ENCODE peak calls at places on chromosomes 1 and 21, in eight cellular contexts. U, J, W, G, R, V, E and Q are unnamed samples. For H3K9me3, the result is how much of the 10 kb centered on the place peaks cover.

GRCh38 chr21:44487831-44488230 is 32.5 kb downstream of the LRRC3 start:
- DNase-seq in E (no peak), V (no peak), G (no peak), J (no peak), R (peak), U (no peak), W (no peak), Q (no peak)

GRCh38 chr1:169550294-169550693 is 36.0 kb downstream of the F5 start:
- DNase-seq in V (no peak), E (no peak), W (no peak), U (no peak), G (peak), J (no peak), R (no peak), Q (peak)

GRCh38 chr1:52963101-52963500 is 36.0 kb downstream of the SCP2 start:
- DNase-seq in U (no peak), W (no peak), E (no peak), R (no peak), G (no peak), V (no peak), J (no peak), Q (no peak)

GRCh38 chr1:185373813-185374524 is 56.9 kb upstream of the IVNS1ABP start:
- DNase-seq in U (no peak), W (no peak), R (no peak), E (no peak), J (peak), V (no peak), G (peak), Q (peak)

GRCh38 chr21:34204481-34205439 is 131.4 kb downstream of the MRPS6 start:
- DNase-seq in J (no peak), G (no peak), W (no peak), E (no peak), V (no peak), R (no peak), U (no peak), Q (no peak)

GRCh38 chr1:183461350-183461749 is 10.9 kb upstream of the SMG7 start:
- DNase-seq in J (no peak), W (no peak), G (no peak), U (no peak), R (no peak), E (no peak), V (no peak), Q (no peak)

GRCh38 chr1:77014396-77014795 is 147.1 kb downstream of the ST6GALNAC5 start:
- DNase-seq in U (no peak), G (peak), E (no peak), W (no peak), J (no peak), V (no peak), R (no peak), Q (no peak)

GRCh38 chr1:230898144-230898543 is 29.8 kb upstream of the C1orf198 start:
- DNase-seq in W (no peak), J (no peak), R (no peak), U (no peak), E (no peak), V (no peak), G (no peak), Q (no peak)

GRCh38 chr1:210707300-210707699 is 378.6 kb downstream of the HHAT start:
- DNase-seq in J (no peak), E (no peak), V (no peak), W (no peak), G (no peak), U (no peak), R (no peak), Q (no peak)

GRCh38 chr1:4518621-4519020 is 135.8 kb upstream of the AJAP1 start:
- DNase-seq in V (no peak), J (no peak), U (no peak), E (no peak), W (no peak), R (no peak), G (no peak), Q (no peak)
- H3K9me3 ChIP-seq in V (under half), J (under half), U (under half), E (under half), W (under half), R (under half), G (under half), Q (under half)

DNA sequence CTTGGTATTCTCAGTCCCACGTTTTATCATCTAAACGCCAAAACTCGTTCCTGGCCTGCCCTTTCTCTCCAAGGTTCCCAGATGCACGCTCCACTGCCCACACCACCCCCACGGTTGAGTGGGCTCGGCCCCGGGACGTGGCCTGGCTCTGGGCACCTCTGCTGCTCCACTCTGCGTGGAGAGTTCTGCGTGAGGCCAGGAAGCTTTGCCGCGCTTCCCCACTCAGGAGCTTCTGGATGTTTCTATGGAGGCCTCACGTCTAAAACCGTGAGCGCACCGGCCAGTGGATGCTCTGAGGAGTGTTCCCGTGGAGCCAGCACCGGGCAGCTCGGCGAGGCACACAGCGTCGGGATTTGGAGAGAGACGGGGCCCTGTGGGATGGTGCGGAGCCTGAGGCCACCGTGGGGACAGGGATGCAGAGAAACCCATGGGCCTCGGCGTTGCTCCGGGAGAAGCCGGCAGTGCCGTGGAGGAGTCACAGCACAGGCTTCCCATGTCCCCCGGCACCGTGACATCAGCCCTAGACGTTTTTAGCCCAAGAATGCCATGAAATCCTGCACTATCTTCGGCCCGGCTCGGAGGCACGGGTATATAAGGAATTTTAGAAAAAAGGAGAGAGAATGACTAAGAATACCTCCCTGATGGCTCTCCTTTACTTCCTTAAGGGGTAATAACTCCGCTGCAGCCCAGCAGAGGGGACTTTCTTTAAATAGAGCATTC is 125.9 kb downstream of the PRDM16 start:
- DNase-seq in E (no peak), V (no peak), G (no peak), J (peak), U (no peak), W (no peak), R (no peak), Q (no peak)
- H3K9me3 ChIP-seq in E (under half), V (under half), G (under half), J (under half), U (under half), W (under half), R (under half), Q (under half)

GRCh38 chr21:46063734-46064680 is 33.9 kb upstream of the COL6A2 start:
- DNase-seq in V (no peak), U (peak), J (no peak), R (peak), E (no peak), G (no peak), W (no peak), Q (peak)

GRCh38 chr21:46065993-46066842 is 31.7 kb upstream of the COL6A2 start:
- DNase-seq in J (peak), W (peak), V (no peak), U (peak), R (no peak), E (no peak), G (no peak), Q (no peak)

GRCh38 chr21:46063227-46063626 is 34.7 kb upstream of the COL6A2 start:
- DNase-seq in V (no peak), W (no peak), J (no peak), E (no peak), U (peak), R (no peak), G (no peak), Q (no peak)

GRCh38 chr21:46065215-46065992 is 32.5 kb upstream of the COL6A2 start:
- DNase-seq in J (peak), E (peak), W (peak), U (peak), G (peak), V (no peak), R (no peak), Q (peak)

DNA sequence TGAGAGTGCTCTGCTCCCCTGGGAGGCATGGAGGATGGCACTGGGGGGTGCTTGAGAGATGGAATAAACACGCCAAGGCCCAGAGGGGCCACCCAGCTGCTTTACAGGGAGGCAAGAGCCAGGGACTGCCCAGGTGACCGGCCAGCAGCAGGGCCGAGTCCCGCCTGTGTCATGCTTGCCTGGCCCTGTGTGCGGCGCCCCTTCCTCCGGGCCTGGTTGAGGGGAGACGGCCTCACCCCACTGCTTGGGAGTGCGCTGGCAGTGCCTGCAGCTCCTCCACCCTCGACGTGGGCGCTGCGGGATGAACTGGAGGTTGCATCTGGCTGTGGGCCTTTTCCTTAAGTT is 33.1 kb upstream of the COL6A2 start:
- DNase-seq in U (no peak), J (no peak), E (no peak), V (no peak), G (no peak), R (peak), W (no peak), Q (peak)
- H3K9me3 ChIP-seq in U (under half), J (under half), E (under half), V (under half), G (under half), R (under half), W (under half), Q (under half)

GRCh38 chr1:80349218-80349617 is 1342.7 kb upstream of the ADGRL4 start:
- DNase-seq in U (no peak), E (no peak), W (no peak), R (no peak), V (no peak), J (no peak), G (no peak), Q (no peak)
- H3K9me3 ChIP-seq in U (under half), E (under half), W (under half), R (under half), V (under half), J (under half), G (under half), Q (under half)

DNA sequence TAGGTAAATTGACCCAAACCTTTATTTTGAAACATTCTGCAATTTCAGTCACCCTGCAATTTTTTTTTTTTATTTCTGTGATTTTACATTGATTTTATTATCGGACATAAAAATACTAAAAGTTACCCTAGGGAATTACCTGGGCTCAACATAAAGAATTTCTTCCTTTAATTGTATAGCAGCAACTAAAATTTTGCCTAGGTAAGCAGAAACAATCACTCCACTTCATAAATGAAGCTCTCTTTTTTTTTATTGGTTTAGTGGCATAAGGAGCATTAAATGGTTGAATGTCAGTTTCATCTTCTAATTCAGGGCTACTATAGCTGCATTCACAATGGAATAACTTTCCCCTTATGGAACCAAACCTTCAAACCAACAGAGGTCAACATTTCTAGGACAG is 15.3 kb upstream of the OR2M4 start:
- DNase-seq in J (no peak), V (no peak), E (no peak), G (no peak), R (no peak), W (no peak), U (no peak), Q (no peak)
- H3K9me3 ChIP-seq in J (under half), V (under half), E (under half), G (under half), R (under half), W (under half), U (under half), Q (under half)

DNA sequence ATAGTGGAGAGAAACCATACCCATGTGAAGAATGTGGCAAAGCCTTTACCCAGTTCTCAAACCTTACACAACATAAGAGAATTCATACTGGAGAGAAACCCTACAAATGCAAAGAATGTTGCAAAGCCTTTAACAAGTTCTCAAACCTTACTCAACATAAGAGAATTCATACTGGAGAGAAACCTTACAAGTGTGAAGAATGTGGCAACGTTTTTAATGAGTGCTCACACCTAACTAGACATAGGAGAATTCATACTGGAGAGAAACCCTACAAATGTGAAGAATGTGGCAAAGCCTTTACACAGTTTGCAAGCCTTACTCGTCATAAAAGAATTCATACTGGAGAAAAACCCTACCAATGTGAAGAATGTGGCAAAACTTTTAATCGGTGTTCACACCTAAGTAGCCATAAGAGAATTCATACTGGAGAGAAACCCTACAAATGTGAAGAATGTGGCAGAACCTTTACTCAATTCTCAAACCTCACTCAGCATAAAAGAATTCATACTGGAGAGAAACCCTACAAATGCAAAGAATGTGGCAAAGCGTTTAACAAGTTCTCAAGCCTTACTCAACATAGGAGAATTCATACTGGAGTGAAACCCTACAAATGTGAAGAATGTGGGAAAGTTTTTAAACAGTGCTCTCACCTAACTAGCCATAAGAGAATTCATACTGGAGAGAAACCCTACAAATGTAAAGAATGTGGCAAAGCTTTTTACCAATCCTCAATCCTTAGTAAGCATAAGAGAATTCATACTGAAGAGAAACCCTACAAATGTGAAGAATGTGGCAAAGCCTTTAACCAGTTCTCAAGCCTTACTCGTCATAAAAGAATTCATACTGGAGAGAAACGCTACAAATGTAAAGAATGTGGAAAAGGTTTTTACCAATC is 80.0 kb downstream of the JMJD4 start:
- DNase-seq in G (no peak), J (no peak), R (no peak), W (no peak), V (no peak), U (no peak), E (no peak), Q (no peak)
- H3K9me3 ChIP-seq in G (under half), J (half or more), R (half or more), W (half or more), V (half or more), U (half or more), E (half or more), Q (under half)

DNA sequence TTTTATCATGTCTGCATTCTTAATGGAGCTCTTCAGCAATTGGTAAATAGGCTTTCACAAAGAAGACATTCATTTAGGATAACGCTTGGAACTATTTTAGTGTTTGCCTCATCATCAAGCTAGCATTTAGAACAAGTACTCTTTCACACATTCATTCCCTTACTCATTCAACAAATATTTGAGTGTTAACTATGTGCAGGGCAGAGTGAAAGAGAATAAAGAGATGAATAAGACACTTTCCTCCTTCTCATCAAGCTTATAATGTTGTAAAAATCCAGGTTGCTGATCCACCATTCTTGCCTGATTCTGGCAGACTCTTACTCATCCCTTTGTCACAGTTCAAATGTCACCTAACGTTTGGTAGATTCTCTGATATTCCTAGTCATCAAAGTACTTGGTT is 386.4 kb upstream of the BEND5 start:
- DNase-seq in U (no peak), V (no peak), J (no peak), W (no peak), R (no peak), E (no peak), G (peak), Q (no peak)
- H3K9me3 ChIP-seq in U (under half), V (under half), J (under half), W (under half), R (under half), E (under half), G (under half), Q (under half)

GRCh38 chr1:14321413-14321812 is 277.1 kb upstream of the KAZN start:
- DNase-seq in E (no peak), W (no peak), R (no peak), U (no peak), G (no peak), V (no peak), J (no peak), Q (no peak)
- H3K9me3 ChIP-seq in E (under half), W (under half), R (under half), U (under half), G (under half), V (under half), J (under half), Q (under half)

GRCh38 chr1:155131846-155132245 is 3.8 kb upstream of the SLC50A1 start:
- DNase-seq in U (no peak), E (no peak), V (no peak), R (no peak), W (no peak), J (no peak), G (no peak), Q (no peak)

GRCh38 chr1:155128469-155128754 is 736 bp downstream of the EFNA1 start:
- DNase-seq in E (no peak), R (no peak), G (no peak), W (no peak), U (no peak), J (no peak), V (no peak), Q (no peak)

GRCh38 chr1:155128755-155129473 is 1.2 kb downstream of the EFNA1 start:
- DNase-seq in V (no peak), J (no peak), E (peak), W (peak), U (peak), R (peak), G (no peak), Q (no peak)

GRCh38 chr1:155131285-155131684 is 3.6 kb downstream of the EFNA1 start:
- DNase-seq in E (no peak), R (peak), U (peak), V (no peak), J (no peak), W (peak), G (no peak), Q (no peak)

GRCh38 chr1:155130272-155131006 is 2.8 kb downstream of the EFNA1 start:
- DNase-seq in J (no peak), U (no peak), W (no peak), E (no peak), R (no peak), V (no peak), G (no peak), Q (no peak)
- H3K9me3 ChIP-seq in J (under half), U (under half), W (under half), E (under half), R (under half), V (under half), G (under half), Q (under half)

GRCh38 chr1:91005285-91005684 is 16.6 kb downstream of the ZNF644 start:
- DNase-seq in V (no peak), U (no peak), R (no peak), G (no peak), W (no peak), E (no peak), J (no peak), Q (no peak)
- H3K9me3 ChIP-seq in V (under half), U (under half), R (under half), G (under half), W (under half), E (under half), J (under half), Q (under half)